ENCODE peak calls at places on chromosomes 6 and 20, in nine cellular contexts. X is AG04449; E is kidney tubule cell; K is progenitor cell of endocrine pancreas; T is effector CD4-positive, alpha-beta T cell; V is activated T-cell treated with anti-CD3 and anti-CD28 coated beads for 4 hours; L is choroid plexus epithelial cell; W is upper lobe of right lung; N is GM19239. F is an unnamed sample.

GRCh38 chr20:29874476-29875202 is 1382.8 kb upstream of the DEFB115 start:
- DNase-seq in X (no peak), E (no peak), K (no peak), T (no peak), V (no peak), L (no peak), W (no peak), N (no peak), F (no peak)

GRCh38 chr6:156752666-156753301 is 24.4 kb upstream of the ARID1B start:
- DNase-seq in X (no peak), E (peak), K (no peak), T (no peak), V (no peak), L (no peak), W (no peak), N (no peak), F (no peak)

GRCh38 chr6:7919871-7920270 is 9.3 kb upstream of the TXNDC5 start:
- DNase-seq in X (no peak), E (peak), K (no peak), T (no peak), V (no peak), L (no peak), W (no peak), N (no peak), F (no peak)

GRCh38 chr6:42984924-42985475 is 630 bp downstream of the PPP2R5D start:
- DNase-seq in X (no peak), E (no peak), K (no peak), T (no peak), V (no peak), L (peak), W (no peak), N (no peak), F (no peak)

GRCh38 chr6:3473773-3474172 is 16.9 kb upstream of the SLC22A23 start:
- DNase-seq in X (no peak), E (no peak), K (no peak), T (no peak), V (no peak), L (no peak), W (no peak), N (no peak), F (no peak)

GRCh38 chr6:26502169-26502568 is 2.1 kb downstream of the BTN1A1 start:
- DNase-seq in X (no peak), E (peak), K (no peak), T (no peak), V (no peak), L (no peak), W (no peak), N (no peak), F (no peak)

GRCh38 chr6:35731414-35731735 is 5.5 kb upstream of the ARMC12 start:
- DNase-seq in X (no peak), E (peak), K (peak), T (peak), V (peak), L (peak), W (peak), N (peak), F (peak)

GRCh38 chr20:750801-751200 is 17.5 kb downstream of the SLC52A3 start:
- DNase-seq in X (no peak), E (no peak), K (no peak), T (no peak), V (no peak), L (peak), W (no peak), N (no peak), F (no peak)

GRCh38 chr6:140174509-140174908 is 800.1 kb upstream of the CITED2 start:
- DNase-seq in X (peak), E (peak), K (no peak), T (no peak), V (no peak), L (peak), W (no peak), N (no peak), F (peak)

GRCh38 chr6:31581511-31582229 is 554 bp downstream of the LTB start:
- DNase-seq in X (no peak), E (peak), K (no peak), T (no peak), V (no peak), L (no peak), W (no peak), N (no peak), F (no peak)

GRCh38 chr6:46927066-46927465 is 5.3 kb upstream of the ADGRF5 start:
- DNase-seq in X (no peak), E (peak), K (no peak), T (no peak), V (no peak), L (no peak), W (no peak), N (no peak), F (no peak)

GRCh38 chr20:35699914-35700624 is 864 bp downstream of the ROMO1 start:
- DNase-seq in X (no peak), E (no peak), K (no peak), T (no peak), V (no peak), L (peak), W (no peak), N (no peak), F (peak)

GRCh38 chr6:31351734-31352496 is 5.1 kb downstream of the HLA-B start:
- DNase-seq in X (no peak), E (no peak), K (no peak), T (no peak), V (no peak), L (no peak), W (no peak), N (no peak), F (no peak)

GRCh38 chr20:37686762-37687477 is 6.9 kb upstream of the CTNNBL1 start:
- DNase-seq in X (no peak), E (peak), K (no peak), T (no peak), V (no peak), L (peak), W (no peak), N (no peak), F (peak)

GRCh38 chr20:4006640-4007039 is 8.7 kb downstream of the RNF24 start:
- DNase-seq in X (no peak), E (no peak), K (no peak), T (no peak), V (no peak), L (no peak), W (no peak), N (no peak), F (no peak)

GRCh38 chr6:111874030-111874425 is 776 bp upstream of the FYN start:
- DNase-seq in X (no peak), E (no peak), K (no peak), T (peak), V (peak), L (peak), W (no peak), N (no peak), F (peak)

GRCh38 chr6:116355796-116356195 is 15.0 kb upstream of the DSE start:
- DNase-seq in X (no peak), E (no peak), K (no peak), T (no peak), V (no peak), L (no peak), W (no peak), N (no peak), F (no peak)

GRCh38 chr20:50385733-50386640 is 124.2 kb upstream of the PTPN1 start:
- DNase-seq in X (no peak), E (no peak), K (no peak), T (peak), V (peak), L (peak), W (no peak), N (no peak), F (peak)

GRCh38 chr6:157715766-157716171 is 107.3 kb upstream of the SNX9 start:
- DNase-seq in X (peak), E (no peak), K (no peak), T (no peak), V (no peak), L (peak), W (no peak), N (no peak), F (peak)

GRCh38 chr20:34337982-34338756 is 24.9 kb upstream of the ITCH start:
- DNase-seq in X (no peak), E (no peak), K (no peak), T (no peak), V (no peak), L (no peak), W (no peak), N (no peak), F (no peak)

GRCh38 chr20:31494131-31494530 is 19.0 kb downstream of the REM1 start:
- DNase-seq in X (no peak), E (peak), K (no peak), T (no peak), V (no peak), L (peak), W (no peak), N (no peak), F (peak)

GRCh38 chr6:137471497-137471896 is 22.7 kb downstream of the OLIG3 start:
- DNase-seq in X (no peak), E (no peak), K (no peak), T (no peak), V (no peak), L (no peak), W (no peak), N (no peak), F (no peak)

GRCh38 chr6:28354688-28355554 is 5.2 kb downstream of the ZKSCAN3 start:
- DNase-seq in X (no peak), E (no peak), K (no peak), T (no peak), V (no peak), L (no peak), W (peak), N (no peak), F (no peak)